ENCODE peak calls at places on chromosomes 3 and 15, in ten cellular contexts. S is PC-9, G is sigmoid colon, T is heart left ventricle, C is A549, A is psoas muscle, V is hepatocyte, W is cardiac muscle cell, B is pancreas, I is endothelial cell of umbilical vein. D is an unnamed sample.

GRCh38 chr3:61871646-61872045 is 310.3 kb downstream of the PTPRG start:
- DNase-seq in S (no peak), G (no peak), T (no peak), C (no peak), A (no peak), V (no peak), W (no peak), B (no peak), I (no peak), D (no peak)

GRCh38 chr3:73868688-73869315 is 244.1 kb upstream of the PDZRN3 start:
- DNase-seq in S (no peak), G (no peak), T (no peak), C (peak; percentile 16), A (no peak), V (peak; percentile 68), W (peak; percentile 57), B (no peak), I (peak; percentile 5), D (peak; percentile 30)

GRCh38 chr3:62039584-62039983 is 333.8 kb downstream of the FEZF2 start:
- DNase-seq in S (no peak), G (no peak), T (no peak), C (no peak), A (no peak), V (no peak), W (no peak), B (no peak), I (no peak), D (no peak)

GRCh38 chr3:128585974-128586373 is 64.6 kb downstream of the RPN1 start:
- DNase-seq in S (peak; percentile 87), G (no peak), T (no peak), C (no peak), A (no peak), V (no peak), W (no peak), B (no peak), I (no peak), D (no peak)

GRCh38 chr3:169804681-169805080 is 8.0 kb upstream of the LRRIQ4 start:
- DNase-seq in S (no peak), G (no peak), T (no peak), C (no peak), A (no peak), V (no peak), W (no peak), B (no peak), I (no peak), D (no peak)

GRCh38 chr3:140863481-140864084 is 78.1 kb upstream of the SLC25A36 start:
- DNase-seq in S (peak; percentile 53), G (no peak), T (no peak), C (peak; percentile 42), A (peak; percentile 13), V (peak; percentile 82), W (peak; percentile 61), B (peak; percentile 27), I (peak; percentile 58), D (peak; percentile 53)

GRCh38 chr3:142958707-142959106 is 4.8 kb downstream of the PAQR9 start:
- DNase-seq in S (peak; percentile 76), G (no peak), T (no peak), C (peak; percentile 75), A (peak; percentile 38), V (no peak), W (no peak), B (no peak), I (no peak), D (no peak)

GRCh38 chr3:160200328-160200727 is 24.9 kb upstream of the C3orf80 start:
- DNase-seq in S (no peak), G (no peak), T (no peak), C (no peak), A (no peak), V (no peak), W (peak; percentile 50), B (no peak), I (no peak), D (peak; percentile 20)

GRCh38 chr3:128878556-128879124 is 780 bp upstream of the ACAD9 start:
- DNase-seq in S (peak; percentile 34), G (peak; percentile 67), T (no peak), C (no peak), A (no peak), V (peak; percentile 61), W (peak; percentile 68), B (no peak), I (peak; percentile 74), D (no peak)

GRCh38 chr3:133531981-133532380 is 41.5 kb upstream of the CDV3 start:
- DNase-seq in S (no peak), G (no peak), T (no peak), C (no peak), A (no peak), V (no peak), W (peak; percentile 90), B (no peak), I (peak; percentile 67), D (no peak)

GRCh38 chr15:68419301-68420175 is 12.4 kb downstream of the ITGA11 start:
- DNase-seq in S (no peak), G (no peak), T (no peak), C (no peak), A (no peak), V (no peak), W (no peak), B (no peak), I (no peak), D (no peak)

GRCh38 chr3:129417354-129417753 is 11.1 kb downstream of the EFCAB12 start:
- DNase-seq in S (no peak), G (no peak), T (no peak), C (no peak), A (no peak), V (no peak), W (peak; percentile 93), B (no peak), I (peak; percentile 92), D (no peak)

GRCh38 chr15:51736646-51737537 is 563 bp downstream of the LYSMD2 start:
- DNase-seq in S (peak; percentile 51), G (peak; percentile 77), T (peak; percentile 71), C (peak; percentile 50), A (peak; percentile 44), V (peak; percentile 41), W (peak; percentile 24), B (peak; percentile 60), I (peak; percentile 23), D (peak; percentile 63)

GRCh38 chr3:188229726-188230125 is 75.8 kb downstream of the LPP start:
- DNase-seq in S (no peak), G (no peak), T (no peak), C (no peak), A (no peak), V (no peak), W (no peak), B (no peak), I (no peak), D (no peak)

GRCh38 chr3:188230962-188231361 is 77.0 kb downstream of the LPP start:
- DNase-seq in S (no peak), G (peak; percentile 75), T (no peak), C (no peak), A (peak; percentile 36), V (no peak), W (no peak), B (no peak), I (no peak), D (no peak)

GRCh38 chr3:188232676-188233075 is 78.7 kb downstream of the LPP start:
- DNase-seq in S (no peak), G (no peak), T (no peak), C (no peak), A (no peak), V (no peak), W (no peak), B (no peak), I (no peak), D (no peak)

GRCh38 chr3:188233320-188233719 is 79.4 kb downstream of the LPP start:
- DNase-seq in S (no peak), G (no peak), T (no peak), C (no peak), A (no peak), V (no peak), W (no peak), B (no peak), I (peak; percentile 57), D (no peak)

GRCh38 chr3:188231454-188231853 is 77.5 kb downstream of the LPP start:
- DNase-seq in S (no peak), G (peak; percentile 71), T (no peak), C (no peak), A (no peak), V (no peak), W (no peak), B (no peak), I (no peak), D (no peak)
- H3K27ac ChIP-seq in S (no peak overlapping the region), G (peak overlapping the region; percentile 91), T (peak overlapping the region; percentile 87), C (peak overlapping the region; percentile 18), A (peak overlapping the region; percentile 85), V (no peak overlapping the region), W (no peak overlapping the region), B (no peak overlapping the region), I (no peak overlapping the region), D (no peak overlapping the region)

GRCh38 chr15:76267077-76267476 is 44.2 kb downstream of the ETFA start:
- DNase-seq in S (no peak), G (no peak), T (no peak), C (no peak), A (no peak), V (no peak), W (no peak), B (no peak), I (no peak), D (no peak)
- H3K9me3 ChIP-seq in S (peaks cover 23% of the 10 kb centered on the region), G (peaks cover 5% of the 10 kb centered on the region), T (peaks cover 28% of the 10 kb centered on the region), C (no peaks in the 10 kb centered on the region), A (peaks cover 10% of the 10 kb centered on the region), V (peaks cover 46% of the 10 kb centered on the region), W (no peaks in the 10 kb centered on the region), B (no peaks in the 10 kb centered on the region), I (peaks cover 7% of the 10 kb centered on the region), D (peaks cover 23% of the 10 kb centered on the region)

DNA sequence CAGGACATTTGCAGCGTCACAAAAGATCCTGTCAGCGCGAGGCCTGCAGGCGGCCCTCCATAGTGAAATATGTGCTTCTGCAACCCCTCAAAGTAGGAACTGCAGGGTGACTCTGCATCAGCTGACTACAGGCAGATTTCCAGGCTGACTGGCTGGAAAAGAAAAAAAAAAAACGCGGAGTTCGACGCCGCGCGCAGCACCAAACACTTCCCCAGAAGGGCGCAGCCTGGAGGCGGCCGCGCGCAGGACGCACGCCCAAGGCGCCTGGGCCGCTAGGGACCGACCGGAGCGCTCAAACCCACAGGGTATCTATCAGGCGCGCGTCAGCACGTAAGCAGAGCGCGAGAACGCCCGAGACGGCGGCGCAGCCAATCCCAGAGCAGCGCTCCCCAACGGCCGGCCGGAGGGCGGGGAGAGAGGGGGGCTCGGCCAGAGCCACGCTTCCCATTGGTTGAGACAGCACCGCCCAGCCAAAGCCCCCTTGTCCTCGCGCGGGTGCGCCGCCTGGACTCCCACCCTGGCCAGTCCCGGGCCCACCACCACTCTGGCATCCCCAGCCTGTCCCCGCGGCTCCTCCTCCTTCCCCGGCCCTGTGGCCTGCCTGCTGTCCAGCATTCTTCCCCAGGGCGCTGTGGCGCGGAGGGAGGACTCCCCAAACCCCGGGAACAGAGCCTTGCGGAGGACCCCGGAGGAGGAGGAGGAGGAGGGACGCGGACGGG is 1.0 kb downstream of the BDH1 start:
- DNase-seq in S (peak; percentile 99), G (peak; percentile 98), T (peak; percentile 98), C (peak; percentile 93), A (peak; percentile 93), V (peak; percentile 99), W (peak; percentile 99), B (peak; percentile 95), I (peak; percentile 97), D (peak; percentile 92)
- TF ChIP-seq CTCF in S (peak; percentile 68), G (peak; percentile 10), T (peak; percentile 54), C (peak; percentile 41), A (peak; percentile 55), V (peak; percentile 59), W (peak; percentile 67), B (peak; percentile 28), I (peak; percentile 57), D (peak; percentile 15)

DNA sequence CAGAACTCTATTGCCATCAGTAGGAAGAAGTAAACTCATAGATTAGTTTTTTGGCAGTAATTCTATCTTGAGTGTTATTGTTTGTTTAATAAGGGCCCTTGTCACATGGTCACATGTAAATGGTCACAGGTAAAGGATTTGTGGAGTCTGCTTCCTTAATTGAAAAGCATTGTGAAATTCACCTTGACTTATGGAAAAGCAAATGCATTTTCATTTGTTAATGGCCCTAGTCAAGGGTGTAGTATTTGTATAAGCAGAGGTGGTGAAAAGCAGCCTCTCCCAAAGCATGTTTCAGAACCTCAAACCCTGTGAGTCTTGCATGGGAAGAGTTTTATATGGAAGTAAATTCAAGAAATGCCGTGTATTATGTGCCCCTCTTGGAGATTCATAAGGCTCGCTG is 197.5 kb upstream of the NR2E3 start:
- DNase-seq in S (no peak), G (no peak), T (no peak), C (no peak), A (no peak), V (no peak), W (no peak), B (no peak), I (no peak), D (no peak)
- H3K27ac ChIP-seq in S (no peak overlapping the region), G (no peak overlapping the region), T (no peak overlapping the region), C (no peak overlapping the region), A (no peak overlapping the region), V (no peak overlapping the region), W (no peak overlapping the region), B (no peak overlapping the region), I (no peak overlapping the region), D (no peak overlapping the region)

D was measured in WERI-Rb-1.